ENCODE peak calls at places on chromosomes 12 and 14, in six cellular contexts. Q is amniotic epithelial cell; I is HEK293T; E is NK-92 treated with Interleukin-12 subunit alpha and Interleukin-12 subunit beta, amount 100 ng/mL, for 24 hours; M is ACHN; C is NCI-H1092 treated with DMSO at 0.1 percent for 48 hours. A is an unnamed sample.

GRCh38 chr14:64725879-64726584 is 21.8 kb downstream of the PLEKHG3 start:
- DNase-seq in Q (no peak), I (no peak), E (no peak), M (no peak), C (no peak), A (no peak)

GRCh38 chr12:81615031-81615430 is 144.1 kb downstream of the PPFIA2 start:
- DNase-seq in Q (no peak), I (no peak), E (no peak), M (no peak), C (no peak), A (no peak)

GRCh38 chr14:102050625-102051024 is 36.2 kb downstream of the HSP90AA1 start:
- DNase-seq in Q (peak), I (no peak), E (no peak), M (no peak), C (no peak), A (no peak)

GRCh38 chr12:71045781-71046180 is 112.0 kb downstream of the TSPAN8 start:
- DNase-seq in Q (peak), I (no peak), E (no peak), M (no peak), C (no peak), A (no peak)

GRCh38 chr12:6647083-6647604 is at the start of gene ACRBP:
- DNase-seq in Q (peak), I (no peak), E (no peak), M (no peak), C (no peak), A (no peak)

GRCh38 chr14:92603309-92604257 is 90.0 kb downstream of the RIN3 start:
- DNase-seq in Q (peak), I (no peak), E (no peak), M (peak), C (peak), A (peak)

GRCh38 chr12:100058482-100059029 is 73.8 kb upstream of the ANKS1B start:
- DNase-seq in Q (peak), I (no peak), E (no peak), M (peak), C (no peak), A (no peak)

GRCh38 chr12:132066345-132066685 is 77.8 kb downstream of the DDX51 start:
- DNase-seq in Q (no peak), I (no peak), E (no peak), M (no peak), C (no peak), A (peak)

GRCh38 chr12:111488271-111488670 is 82.5 kb downstream of the SH2B3 start:
- DNase-seq in Q (peak), I (no peak), E (no peak), M (no peak), C (no peak), A (no peak)

GRCh38 chr14:30855345-30856037 is 18.9 kb upstream of the COCH start:
- DNase-seq in Q (no peak), I (no peak), E (no peak), M (no peak), C (no peak), A (no peak)

GRCh38 chr14:66944872-66945271 is 244.4 kb upstream of the GARIN2 start:
- DNase-seq in Q (peak), I (no peak), E (no peak), M (peak), C (no peak), A (no peak)

GRCh38 chr14:102481791-102482238 is 27.8 kb downstream of the ANKRD9 start:
- DNase-seq in Q (peak), I (no peak), E (no peak), M (no peak), C (no peak), A (no peak)

GRCh38 chr12:95318071-95318545 is 100.5 kb downstream of the VEZT start:
- DNase-seq in Q (peak), I (no peak), E (no peak), M (no peak), C (peak), A (no peak)

GRCh38 chr14:69991422-69991821 is 112.2 kb downstream of the SMOC1 start:
- DNase-seq in Q (no peak), I (no peak), E (no peak), M (no peak), C (no peak), A (no peak)

GRCh38 chr12:78181544-78182162 is 351.0 kb downstream of the NAV3 start:
- DNase-seq in Q (peak), I (peak), E (no peak), M (peak), C (peak), A (no peak)

GRCh38 chr12:52086944-52087835 is 7.7 kb downstream of the SMIM41 start:
- DNase-seq in Q (no peak), I (no peak), E (no peak), M (no peak), C (no peak), A (no peak)

GRCh38 chr12:65720739-65721138 is 103.5 kb upstream of the HMGA2 start:
- DNase-seq in Q (no peak), I (no peak), E (no peak), M (peak), C (no peak), A (no peak)

GRCh38 chr12:94149781-94150482 is 1.6 kb downstream of the PLXNC1 start:
- DNase-seq in Q (no peak), I (no peak), E (no peak), M (no peak), C (peak), A (no peak)

GRCh38 chr14:37973031-37973908 is 234.4 kb upstream of the SSTR1 start:
- DNase-seq in Q (no peak), I (no peak), E (no peak), M (no peak), C (no peak), A (no peak)

GRCh38 chr14:69153848-69154208 is 909 bp upstream of the DCAF5 start:
- DNase-seq in Q (peak), I (no peak), E (no peak), M (peak), C (peak), A (no peak)

GRCh38 chr14:65412881-65413738 is 580 bp downstream of the FUT8 start:
- DNase-seq in Q (peak), I (peak), E (peak), M (peak), C (peak), A (no peak)

GRCh38 chr14:35374273-35374681 is 30.3 kb downstream of the NFKBIA start:
- DNase-seq in Q (peak), I (no peak), E (no peak), M (peak), C (no peak), A (no peak)

GRCh38 chr14:89303452-89304435 is 113.3 kb downstream of the FOXN3 start:
- DNase-seq in Q (peak), I (peak), E (no peak), M (peak), C (peak), A (peak)

GRCh38 chr12:114949081-114949480 is 265.1 kb upstream of the TBX3 start:
- DNase-seq in Q (no peak), I (no peak), E (no peak), M (no peak), C (no peak), A (no peak)

GRCh38 chr12:6522193-6522592 is 12.1 kb upstream of the GAPDH start:
- DNase-seq in Q (no peak), I (no peak), E (no peak), M (no peak), C (no peak), A (no peak)

GRCh38 chr12:132954471-132955048 is 1.5 kb downstream of the ZNF605 start:
- DNase-seq in Q (peak), I (no peak), E (no peak), M (no peak), C (no peak), A (no peak)

GRCh38 chr12:109581856-109582255 is 8.3 kb downstream of the MVK start:
- DNase-seq in Q (peak), I (no peak), E (no peak), M (peak), C (no peak), A (no peak)

GRCh38 chr14:30864934-30865333 is 9.4 kb upstream of the COCH start:
- DNase-seq in Q (no peak), I (no peak), E (no peak), M (no peak), C (no peak), A (no peak)

GRCh38 chr14:69739486-69739885 is 27.5 kb upstream of the SRSF5 start:
- DNase-seq in Q (no peak), I (no peak), E (no peak), M (no peak), C (no peak), A (no peak)

GRCh38 chr12:125533434-125534029 is 468.3 kb downstream of the AACS start:
- DNase-seq in Q (no peak), I (peak), E (no peak), M (peak), C (peak), A (no peak)

GRCh38 chr14:35346738-35347322 is 54.6 kb downstream of the PSMA6 start:
- DNase-seq in Q (no peak), I (no peak), E (no peak), M (no peak), C (no peak), A (no peak)

GRCh38 chr12:123905319-123905925 is 67.2 kb downstream of the CCDC92 start:
- DNase-seq in Q (peak), I (peak), E (peak), M (peak), C (no peak), A (peak)

A was measured in naive thymus-derived CD4-positive, alpha-beta T cell.